ENCODE peak calls at places on chromosomes 7 and 10, in four cellular contexts. D is A549, Q is HepG2, V is K562. T is an unnamed sample.

GRCh38 chr10:23702977-23703414 is 264.1 kb downstream of the OTUD1 start:
- DNase-seq in Q (peak), V (peak), D (peak), T (peak)

GRCh38 chr10:52318822-52319464 is 4.9 kb downstream of the DKK1 start:
- DNase-seq in V (no peak), D (peak), Q (peak), T (no peak)

GRCh38 chr7:30445770-30446169 is 32.8 kb downstream of the NOD1 start:
- DNase-seq in D (peak), V (peak), Q (peak), T (no peak)

GRCh38 chr7:147197006-147197405 is 1080.4 kb downstream of the CNTNAP2 start:
- DNase-seq in V (no peak), D (no peak), Q (peak), T (no peak)

GRCh38 chr7:125363873-125364272 is 434.2 kb upstream of the POT1 start:
- DNase-seq in D (no peak), V (no peak), Q (no peak), T (no peak)

GRCh38 chr7:148941598-148942280 is 57.6 kb upstream of the EZH2 start:
- DNase-seq in V (peak), Q (peak), D (peak), T (no peak)

GRCh38 chr7:150649084-150649385 is 16.9 kb upstream of the GIMAP6 start:
- DNase-seq in Q (no peak), V (no peak), D (no peak), T (no peak)

GRCh38 chr7:106681815-106682495 is 21.0 kb upstream of the CCDC71L start:
- DNase-seq in V (no peak), D (peak), Q (no peak), T (no peak)

GRCh38 chr10:113754768-113755167 is 3.3 kb downstream of the PLEKHS1 start:
- DNase-seq in Q (no peak), D (no peak), V (no peak), T (no peak)

GRCh38 chr10:15579605-15580004 is 140.1 kb downstream of the ITGA8 start:
- DNase-seq in V (no peak), Q (no peak), D (no peak), T (no peak)

GRCh38 chr10:93299195-93299594 is 182.9 kb downstream of the MYOF start:
- DNase-seq in Q (no peak), D (no peak), V (no peak), T (no peak)

GRCh38 chr7:42226354-42226941 is 10.6 kb downstream of the GLI3 start:
- DNase-seq in Q (no peak), V (no peak), D (no peak), T (no peak)

GRCh38 chr10:11319990-11320602 is 291.4 kb downstream of the USP6NL start:
- DNase-seq in D (no peak), Q (no peak), V (no peak), T (no peak)

GRCh38 chr7:66430164-66430545 is 198.5 kb upstream of the KCTD7 start:
- DNase-seq in V (no peak), D (no peak), Q (peak), T (no peak)

GRCh38 chr10:80477-81105 is 31.5 kb upstream of the TUBB8 start:
- DNase-seq in Q (no peak), D (no peak), V (no peak), T (no peak)

GRCh38 chr7:131934452-131934851 is 378.0 kb upstream of the PODXL start:
- DNase-seq in V (no peak), Q (no peak), D (no peak), T (no peak)

GRCh38 chr7:26388256-26388655 is 96.6 kb downstream of the SNX10 start:
- DNase-seq in Q (no peak), D (no peak), V (no peak), T (no peak)

GRCh38 chr7:114140561-114140960 is 221.8 kb upstream of the PPP1R3A start:
- DNase-seq in D (no peak), Q (no peak), V (no peak), T (no peak)

GRCh38 chr10:103838851-103839512 is 16.4 kb downstream of the SH3PXD2A start:
- DNase-seq in Q (no peak), D (no peak), V (no peak), T (no peak)

GRCh38 chr7:151786241-151786640 is 90.7 kb downstream of the PRKAG2 start:
- DNase-seq in D (no peak), V (no peak), Q (no peak), T (no peak)

GRCh38 chr10:95963202-95963991 is 55.6 kb downstream of the CC2D2B start:
- DNase-seq in D (no peak), V (no peak), Q (no peak), T (no peak)

GRCh38 chr7:5625938-5626337 is 155.5 kb downstream of the RNF216 start:
- DNase-seq in Q (no peak), V (peak), D (peak), T (no peak)

GRCh38 chr7:156238366-156239133 is 402.0 kb upstream of the RNF32 start:
- DNase-seq in V (no peak), D (no peak), Q (no peak), T (no peak)

GRCh38 chr7:55657654-55658053 is 85.4 kb upstream of the VOPP1 start:
- DNase-seq in D (no peak), Q (no peak), V (no peak), T (no peak)

GRCh38 chr7:80648201-80648600 is 9.8 kb downstream of the CD36 start:
- DNase-seq in D (no peak), V (no peak), Q (no peak), T (no peak)

GRCh38 chr7:50531401-50531906 is 33.8 kb downstream of the DDC start:
- DNase-seq in V (no peak), Q (peak), D (no peak), T (peak)

GRCh38 chr7:151168787-151169162 is 1.3 kb upstream of the GBX1 start:
- DNase-seq in Q (no peak), V (no peak), D (no peak), T (no peak)

GRCh38 chr7:40608321-40609075 is 473.7 kb downstream of the SUGCT start:
- DNase-seq in Q (no peak), D (no peak), V (no peak), T (no peak)

GRCh38 chr7:13279854-13280435 is 592.5 kb downstream of the ARL4A start:
- DNase-seq in V (no peak), Q (peak), D (no peak), T (no peak)

GRCh38 chr7:107294182-107294581 is 125.4 kb downstream of the HBP1 start:
- DNase-seq in V (no peak), D (no peak), Q (no peak), T (no peak)

GRCh38 chr10:104657458-104657857 is 16.4 kb downstream of the SORCS3 start:
- DNase-seq in Q (no peak), D (no peak), V (no peak), T (no peak)

GRCh38 chr10:77872151-77872946 is 54.2 kb downstream of the DLG5 start:
- DNase-seq in V (no peak), D (no peak), Q (no peak), T (no peak)

GRCh38 chr10:112634096-112634830 is 187.2 kb downstream of the VTI1A start:
- DNase-seq in D (no peak), V (no peak), Q (no peak), T (no peak)

GRCh38 chr7:27102578-27103442 is at the start of gene HOXA2:
- DNase-seq in V (no peak), D (no peak), Q (no peak), T (no peak)

GRCh38 chr10:12351447-12351846 is 2.1 kb downstream of the CAMK1D start:
- DNase-seq in D (no peak), V (no peak), Q (no peak), T (no peak)

GRCh38 chr7:140992422-140992821 is 22.3 kb downstream of the MRPS33 start:
- DNase-seq in Q (peak), D (no peak), V (no peak), T (no peak)

GRCh38 chr7:13352677-13353076 is 636.8 kb downstream of the ETV1 start:
- DNase-seq in V (no peak), D (no peak), Q (no peak), T (no peak)

DNA sequence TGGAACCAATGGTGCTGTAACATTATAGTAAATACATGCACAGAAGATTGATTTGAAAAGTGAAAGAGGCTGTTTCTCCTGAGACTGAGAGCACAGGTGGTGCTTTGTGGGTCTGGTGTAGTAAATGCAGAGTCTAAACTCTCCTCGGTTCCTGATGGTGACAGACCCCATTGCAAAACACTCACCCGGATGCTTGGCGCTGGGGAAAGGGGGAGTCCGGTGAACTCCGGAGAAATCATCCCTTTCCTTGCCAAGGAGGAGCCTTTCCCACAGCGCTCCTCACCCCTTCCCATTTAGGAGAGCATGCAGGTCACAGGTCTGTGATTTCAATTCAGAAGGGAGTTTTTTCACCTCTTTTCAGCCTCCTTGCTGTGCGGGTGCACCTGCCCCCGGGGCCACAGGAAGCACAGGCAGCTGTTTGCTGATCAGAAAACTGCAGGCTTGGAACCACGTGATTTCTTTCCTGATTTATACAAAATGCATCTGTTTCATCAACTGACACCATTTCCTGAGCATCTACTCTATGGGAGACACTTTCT is 75.6 kb upstream of the LYZL2 start:
- DNase-seq in D (no peak), Q (no peak), V (no peak), T (no peak)
- TF ChIP-seq PHF8 in D (no peak), Q (no peak), V (no peak), T (no peak)

GRCh38 chr7:28732037-28732869 is 225.9 kb downstream of the TRIL start:
- DNase-seq in D (no peak), Q (no peak), V (no peak), T (no peak)

GRCh38 chr7:28731092-28731491 is 227.0 kb downstream of the TRIL start:
- DNase-seq in D (no peak), Q (no peak), V (no peak), T (no peak)

GRCh38 chr7:28729276-28729675 is 228.9 kb downstream of the TRIL start:
- DNase-seq in Q (no peak), V (no peak), D (no peak), T (no peak)

GRCh38 chr7:28726563-28726962 is 231.6 kb downstream of the TRIL start:
- DNase-seq in V (no peak), D (no peak), Q (no peak), T (no peak)

DNA sequence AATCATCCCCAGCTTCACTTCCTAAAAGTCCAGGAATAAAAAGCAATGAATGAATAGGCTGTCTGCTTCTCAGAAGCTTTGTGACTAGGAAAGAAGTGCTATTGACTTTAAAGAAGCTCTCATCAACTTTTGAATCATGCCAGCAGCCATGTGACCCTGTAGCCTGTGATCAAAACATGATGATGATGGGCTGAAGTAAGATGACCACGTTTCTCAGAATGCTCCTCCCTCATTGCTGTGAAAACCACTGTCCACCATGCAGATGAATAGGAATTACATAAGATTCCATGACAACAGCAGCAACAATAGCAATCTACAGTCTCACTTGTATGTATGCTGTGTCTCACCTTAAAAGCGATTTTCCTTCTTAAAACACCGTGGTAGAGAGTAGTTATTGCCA is 228.4 kb downstream of the TRIL start:
- DNase-seq in V (no peak), Q (no peak), D (no peak), T (no peak)
- TF ChIP-seq PHF8 in V (no peak), Q (no peak), D (no peak), T (no peak)

DNA sequence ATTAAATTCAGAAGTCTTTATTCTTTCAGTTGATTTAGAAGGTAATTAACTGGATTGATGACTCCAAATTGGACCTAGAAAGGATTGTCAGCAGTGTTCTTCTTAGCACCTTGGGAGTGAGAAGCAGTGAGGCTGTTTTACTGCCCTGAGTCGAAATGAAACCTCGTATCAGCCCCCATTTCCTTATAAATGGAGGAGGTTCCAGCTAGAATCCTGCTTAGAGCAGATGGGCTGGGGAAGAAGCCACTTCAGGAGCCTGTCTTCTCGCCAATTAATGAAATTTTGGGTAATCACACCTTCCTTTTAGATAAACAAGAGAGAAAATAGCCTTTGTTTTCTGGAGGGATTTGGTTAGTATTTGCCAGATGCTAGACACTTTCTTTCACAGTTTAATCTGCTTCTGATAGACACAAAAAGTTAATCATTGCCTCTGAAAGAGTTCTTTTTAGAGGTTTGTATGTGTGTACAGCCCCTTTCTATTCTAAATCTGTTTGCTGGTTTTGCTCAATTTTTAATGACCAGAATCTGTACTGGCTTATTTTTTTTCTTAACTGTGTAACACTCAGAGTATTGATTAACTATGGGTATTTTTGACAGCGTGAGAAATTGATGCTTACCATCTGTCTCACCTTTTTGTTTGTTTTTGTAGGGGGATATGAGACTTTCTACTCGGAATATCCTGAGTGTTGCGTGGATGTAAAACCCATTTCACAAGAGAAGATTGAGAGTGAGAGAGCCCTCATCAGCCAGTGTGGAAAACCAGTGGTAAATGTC is 4.6 kb downstream of the DUSP5 start:
- DNase-seq in V (no peak), Q (no peak), D (no peak), T (no peak)
- TF ChIP-seq PHF8 in V (no peak), Q (no peak), D (no peak), T (no peak)

DNA sequence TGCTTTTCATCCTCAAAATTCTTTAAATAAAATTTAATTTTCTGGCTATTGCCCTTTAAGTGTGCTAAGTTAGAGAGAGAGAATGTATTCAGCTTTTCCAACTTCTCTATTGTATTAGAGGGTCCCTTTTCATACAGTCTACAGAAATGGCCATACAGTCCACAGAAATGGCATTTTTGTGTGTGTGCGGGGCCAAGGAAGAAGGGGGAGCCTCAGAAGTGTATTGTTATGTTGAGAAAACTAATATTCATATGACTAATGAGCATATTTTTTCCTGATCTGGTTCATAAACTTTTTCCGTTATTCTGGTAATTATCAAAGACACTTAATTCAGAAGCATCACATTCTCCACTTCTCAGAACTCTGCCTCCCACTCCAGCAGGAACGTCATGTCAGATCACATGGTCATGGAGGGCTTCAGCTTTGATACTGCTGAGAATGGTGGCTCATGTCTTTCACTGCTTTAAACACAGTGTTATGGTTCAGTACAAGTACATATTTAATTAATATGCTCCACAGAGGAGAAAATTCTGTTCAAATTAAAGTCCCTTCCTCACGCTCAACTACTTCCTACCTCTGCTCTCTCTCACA is 37.1 kb downstream of the ELMO1 start:
- DNase-seq in V (no peak), D (no peak), Q (no peak), T (no peak)
- TF ChIP-seq PHF8 in V (no peak), D (no peak), Q (no peak), T (no peak)

GRCh38 chr10:114881462-114881861 is 56.5 kb upstream of the TRUB1 start:
- DNase-seq in Q (no peak), D (no peak), V (no peak), T (no peak)
- TF ChIP-seq PHF8 in Q (no peak), D (no peak), V (no peak), T (no peak)

GRCh38 chr10:30915141-30915540 is 116.5 kb downstream of the ZNF438 start:
- DNase-seq in Q (no peak), D (no peak), V (no peak), T (no peak)
- TF ChIP-seq PHF8 in Q (no peak), D (no peak), V (no peak), T (no peak)

GRCh38 chr10:6301482-6302083 is 98.9 kb downstream of the PFKFB3 start:
- DNase-seq in D (no peak), Q (no peak), V (no peak), T (no peak)

GRCh38 chr10:6299234-6299633 is 96.5 kb downstream of the PFKFB3 start:
- DNase-seq in Q (peak), D (peak), V (peak), T (no peak)

GRCh38 chr10:6300784-6301180 is 98.0 kb downstream of the PFKFB3 start:
- DNase-seq in Q (no peak), D (no peak), V (no peak), T (no peak)

GRCh38 chr10:6299743-6300105 is 97.0 kb downstream of the PFKFB3 start:
- DNase-seq in D (no peak), Q (no peak), V (no peak), T (no peak)

DNA sequence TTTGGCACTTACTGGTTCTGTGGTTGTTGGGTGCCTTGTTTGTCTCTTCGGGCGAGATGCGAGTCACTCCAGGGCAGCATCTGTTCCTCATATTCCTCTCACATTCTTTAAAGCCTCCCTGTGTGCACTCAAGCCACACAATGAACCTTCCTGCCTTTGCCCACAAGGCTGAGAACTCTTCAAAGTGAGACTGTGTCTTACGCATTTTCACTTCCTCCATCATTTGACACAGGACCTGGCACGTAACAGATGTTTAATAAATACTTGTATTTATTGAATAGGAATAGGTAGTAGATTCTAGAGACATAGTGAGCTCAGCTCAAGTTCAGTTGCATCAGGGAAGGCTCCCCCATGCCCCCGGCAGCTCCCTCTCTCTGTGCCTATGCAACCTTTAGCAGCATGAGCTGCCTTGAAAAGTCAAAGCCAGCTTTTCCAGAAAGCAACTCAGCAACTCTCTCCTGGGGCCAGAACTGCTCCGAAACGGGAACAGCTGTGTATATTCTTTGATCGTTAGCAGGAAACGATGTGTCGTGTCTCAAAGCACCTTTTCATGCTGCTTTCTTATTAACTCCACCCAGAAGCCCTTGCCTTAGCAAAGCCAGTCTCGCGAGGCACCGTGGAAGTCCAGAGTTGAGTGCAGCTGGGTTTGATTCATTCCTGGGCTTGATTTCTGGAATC is 97.5 kb downstream of the PFKFB3 start:
- DNase-seq in V (no peak), D (no peak), Q (no peak), T (no peak)
- TF ChIP-seq PHF8 in V (no peak), D (no peak), Q (no peak), T (no peak)

GRCh38 chr10:17009228-17009700 is 120.3 kb downstream of the CUBN start:
- DNase-seq in D (no peak), Q (no peak), V (no peak), T (no peak)
- TF ChIP-seq PHF8 in D (no peak), Q (no peak), V (no peak), T (no peak)

T was measured in H1.